ENCODE peak calls at places on chromosomes 5 and 9, in four cellular contexts. T is endothelial cell of umbilical vein, R is GM12878, O is GM23338. Y is an unnamed sample.

GRCh38 chr5:102600964-102601363 is 102.2 kb upstream of the SLCO6A1 start:
- DNase-seq in T (no peak), R (no peak), O (no peak), Y (no peak)

GRCh38 chr9:86075132-86075807 is 24.1 kb downstream of the GOLM1 start:
- DNase-seq in T (no peak), R (no peak), O (no peak), Y (no peak)

GRCh38 chr5:82259172-82259800 is 18.9 kb downstream of the RPS23 start:
- DNase-seq in T (peak), R (no peak), O (peak), Y (peak)

GRCh38 chr5:147055850-147056523 is 177.4 kb upstream of the PPP2R2B start:
- DNase-seq in T (no peak), R (no peak), O (peak), Y (no peak)

GRCh38 chr9:36834736-36835135 is 199.3 kb downstream of the PAX5 start:
- DNase-seq in T (no peak), R (no peak), O (no peak), Y (no peak)

GRCh38 chr5:21152611-21153010 is 1164.6 kb upstream of the CDH18 start:
- DNase-seq in T (peak), R (no peak), O (no peak), Y (peak)

GRCh38 chr9:16247188-16247875 is 623.1 kb downstream of the BNC2 start:
- DNase-seq in T (no peak), R (no peak), O (no peak), Y (no peak)

GRCh38 chr9:97737429-97737828 is 40.3 kb upstream of the XPA start:
- DNase-seq in T (no peak), R (no peak), O (peak), Y (no peak)

GRCh38 chr9:469672-470040 is 255.0 kb downstream of the DOCK8 start:
- DNase-seq in T (no peak), R (no peak), O (peak), Y (no peak)

GRCh38 chr5:138874241-138874640 is 894 bp downstream of the LRRTM2 start:
- DNase-seq in T (no peak), R (no peak), O (no peak), Y (no peak)

GRCh38 chr5:115532517-115532916 is 12.1 kb downstream of the FEM1C start:
- DNase-seq in T (peak), R (no peak), O (no peak), Y (no peak)

GRCh38 chr9:109903515-109904138 is 123.6 kb downstream of the PALM2AKAP2 start:
- DNase-seq in T (peak), R (no peak), O (peak), Y (peak)

GRCh38 chr9:121658166-121658565 is 6.7 kb downstream of the DAB2IP start:
- DNase-seq in T (peak), R (no peak), O (no peak), Y (no peak)

GRCh38 chr5:138455191-138455930 is 9.9 kb upstream of the EGR1 start:
- DNase-seq in T (peak), R (no peak), O (no peak), Y (no peak)

GRCh38 chr5:61332891-61333350 is 863 bp downstream of the ZSWIM6 start:
- DNase-seq in T (peak), R (no peak), O (peak), Y (no peak)

GRCh38 chr5:93611900-93612898 is 29.2 kb downstream of the NR2F1 start:
- DNase-seq in T (peak), R (no peak), O (peak), Y (no peak)

GRCh38 chr5:123718238-123718637 is 206.3 kb downstream of the CSNK1G3 start:
- DNase-seq in T (peak), R (no peak), O (no peak), Y (no peak)

GRCh38 chr5:136329791-136330190 is 35.6 kb downstream of the TRPC7 start:
- DNase-seq in T (no peak), R (no peak), O (no peak), Y (no peak)
- H3K4me3 ChIP-seq in T (no peak), R (no peak), O (no peak), Y (no peak)

GRCh38 chr9:137880160-137880975 is 2.8 kb downstream of the CACNA1B start:
- DNase-seq in T (no peak), R (no peak), O (no peak), Y (no peak)

GRCh38 chr9:137878957-137879555 is 1.5 kb downstream of the CACNA1B start:
- DNase-seq in T (no peak), R (no peak), O (no peak), Y (no peak)

GRCh38 chr9:137876781-137877386 is 698 bp upstream of the CACNA1B start:
- DNase-seq in T (no peak), R (no peak), O (peak), Y (no peak)

GRCh38 chr9:137879566-137880150 is 2.1 kb downstream of the CACNA1B start:
- DNase-seq in T (no peak), R (no peak), O (no peak), Y (no peak)

DNA sequence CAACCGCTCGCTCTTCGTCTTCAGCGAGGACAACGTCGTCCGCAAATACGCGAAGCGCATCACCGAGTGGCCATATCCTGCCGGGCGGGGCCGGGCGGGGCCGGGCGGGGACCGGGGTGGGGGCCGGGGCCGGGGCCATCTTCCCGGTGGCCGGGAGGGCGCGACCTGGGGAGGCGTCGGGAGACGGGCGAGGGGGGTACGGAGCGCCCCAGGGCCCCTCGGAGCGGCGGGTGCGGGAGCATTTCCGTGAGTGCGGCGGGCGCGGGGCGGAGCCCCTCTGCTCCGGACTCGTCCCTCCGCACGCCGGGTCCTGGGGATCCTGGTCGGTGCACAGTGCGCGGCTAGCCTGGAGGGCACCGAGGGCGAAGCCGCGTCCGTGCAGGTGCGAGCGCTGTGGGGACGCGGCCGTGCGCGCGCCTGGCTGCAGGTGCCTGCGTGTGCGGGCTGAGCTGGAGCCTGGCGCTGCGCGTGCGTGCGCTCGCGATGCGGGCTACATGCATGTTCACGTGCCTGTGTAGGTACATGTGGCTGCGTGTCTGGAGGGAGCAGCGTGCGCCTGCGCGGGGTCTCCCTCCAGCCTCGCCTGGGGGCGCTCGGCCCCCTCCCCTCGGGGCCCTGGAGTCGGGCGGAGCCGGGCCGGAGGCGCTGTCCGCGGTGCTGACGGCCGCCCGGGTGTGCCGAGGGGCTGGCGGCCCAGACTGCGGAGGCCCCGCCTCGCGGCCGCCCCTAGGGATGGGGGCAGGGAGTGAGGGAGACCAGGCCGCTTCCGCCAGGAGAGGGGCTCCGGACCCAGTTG is 762 bp downstream of the CACNA1B start:
- DNase-seq in T (peak), R (no peak), O (peak), Y (no peak)
- TF ChIP-seq EZH2 in T (peak), R (no peak), O (no peak), Y (no peak)

GRCh38 chr9:115212832-115213231 is 94.9 kb upstream of the TNC start:
- DNase-seq in T (no peak), R (no peak), O (no peak), Y (no peak)

GRCh38 chr9:115211413-115212204 is 93.7 kb upstream of the TNC start:
- DNase-seq in T (no peak), R (peak), O (no peak), Y (no peak)

GRCh38 chr9:115216873-115217272 is 98.9 kb upstream of the TNC start:
- DNase-seq in T (no peak), R (no peak), O (no peak), Y (no peak)

GRCh38 chr9:115210699-115211098 is 92.7 kb upstream of the TNC start:
- DNase-seq in T (no peak), R (no peak), O (no peak), Y (no peak)

GRCh38 chr9:115213777-115214428 is 95.9 kb upstream of the TNC start:
- DNase-seq in T (no peak), R (no peak), O (no peak), Y (no peak)
- TF ChIP-seq POLR2AphosphoS5 in T (no peak), R (no peak), O (no peak), Y (no peak)

GRCh38 chr9:2014696-2015580 is at the start of gene SMARCA2:
- DNase-seq in T (peak), R (peak), O (peak), Y (peak)
- H3K4me3 ChIP-seq in T (peak), R (peak), O (peak), Y (peak)

GRCh38 chr5:154237376-154237743 is 46.8 kb downstream of the GALNT10 start:
- DNase-seq in T (no peak), R (no peak), O (no peak), Y (no peak)

GRCh38 chr5:154238776-154239481 is 48.4 kb downstream of the GALNT10 start:
- DNase-seq in T (peak), R (peak), O (peak), Y (no peak)

GRCh38 chr5:154237946-154238345 is 47.4 kb downstream of the GALNT10 start:
- DNase-seq in T (peak), R (peak), O (no peak), Y (no peak)

GRCh38 chr5:154236459-154237375 is 46.2 kb downstream of the GALNT10 start:
- DNase-seq in T (no peak), R (no peak), O (peak), Y (no peak)

DNA sequence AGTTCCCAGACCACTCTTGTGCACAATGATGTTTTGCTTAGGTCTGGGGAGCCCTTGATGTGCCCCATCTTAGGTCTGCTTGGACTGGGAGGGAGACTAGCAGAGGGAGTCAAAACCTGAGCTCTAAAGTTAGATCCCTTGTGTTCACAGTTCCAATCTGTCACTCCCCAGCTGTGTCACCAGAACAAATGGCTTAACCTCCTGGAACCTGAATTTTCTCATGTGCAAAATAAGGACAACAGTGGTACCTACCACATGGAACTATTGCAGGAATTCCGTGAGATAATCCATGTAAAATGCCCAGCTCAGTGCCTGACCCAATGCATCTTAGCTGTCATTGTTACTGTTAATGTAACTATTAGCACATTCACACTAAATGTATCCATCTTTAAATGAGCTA is 45.5 kb downstream of the GALNT10 start:
- DNase-seq in T (no peak), R (no peak), O (no peak), Y (no peak)
- TF ChIP-seq EZH2 in T (no peak), R (no peak), O (no peak), Y (no peak)